ENCODE peak calls at places on chromosomes 11 and 22, in four cellular contexts. Z is SJSA1, Q is progenitor cell of endocrine pancreas, M is Karpas-422. U is an unnamed sample.

GRCh38 chr22:43013355-43014061 is 1.4 kb downstream of the PACSIN2 start:
- DNase-seq in Q (no peak), M (no peak), Z (no peak), U (peak)

GRCh38 chr11:87398913-87399312 is 361.2 kb downstream of the TMEM135 start:
- DNase-seq in M (no peak), Z (no peak), Q (no peak), U (no peak)

GRCh38 chr22:23557467-23557866 is 22.6 kb downstream of the IGLL1 start:
- DNase-seq in Z (no peak), M (no peak), Q (no peak), U (no peak)

GRCh38 chr11:57340228-57340627 is 2.1 kb downstream of the P2RX3 start:
- DNase-seq in Z (no peak), Q (no peak), M (peak), U (peak)

GRCh38 chr22:35483730-35484129 is 56.9 kb upstream of the RASD2 start:
- DNase-seq in M (no peak), Q (no peak), Z (no peak), U (peak)

GRCh38 chr11:10818594-10818993 is 9.9 kb upstream of the EIF4G2 start:
- DNase-seq in Q (no peak), Z (no peak), M (no peak), U (no peak)

GRCh38 chr22:37647928-37648327 is 8.5 kb downstream of the SH3BP1 start:
- DNase-seq in M (no peak), Z (no peak), Q (no peak), U (no peak)

GRCh38 chr22:35301370-35301874 is 1.7 kb downstream of the TOM1 start:
- DNase-seq in Z (no peak), Q (no peak), M (no peak), U (no peak)

GRCh38 chr11:127926721-127927120 is 660.6 kb downstream of the ETS1 start:
- DNase-seq in M (no peak), Z (no peak), Q (no peak), U (peak)

GRCh38 chr11:70002433-70002832 is 75.7 kb upstream of the ANO1 start:
- DNase-seq in Z (no peak), M (no peak), Q (no peak), U (no peak)

GRCh38 chr11:76010051-76010450 is 195.0 kb downstream of the UVRAG start:
- DNase-seq in M (no peak), Q (no peak), Z (no peak), U (no peak)

GRCh38 chr11:11519184-11519583 is 102.6 kb downstream of the GALNT18 start:
- DNase-seq in Z (no peak), M (no peak), Q (no peak), U (peak)

GRCh38 chr11:94577841-94578240 is 10.7 kb downstream of the PIWIL4 start:
- DNase-seq in Q (no peak), M (no peak), Z (no peak), U (no peak)

GRCh38 chr11:100072131-100072530 is 615.0 kb upstream of the ARHGAP42 start:
- DNase-seq in M (no peak), Q (no peak), Z (no peak), U (no peak)

GRCh38 chr11:12989428-12990242 is 19.5 kb upstream of the RASSF10 start:
- DNase-seq in Z (no peak), M (no peak), Q (no peak), U (no peak)

GRCh38 chr11:115324569-115325432 is 179.4 kb downstream of the CADM1 start:
- DNase-seq in Z (no peak), Q (no peak), M (peak), U (peak)

GRCh38 chr11:112216591-112217105 is 9.6 kb upstream of the PTS start:
- DNase-seq in Q (no peak), Z (no peak), M (no peak), U (no peak)

GRCh38 chr22:24224468-24224867 is 20.4 kb downstream of the GGT5 start:
- DNase-seq in Q (no peak), M (no peak), Z (no peak), U (no peak)

GRCh38 chr11:60948251-60948650 is 3.7 kb downstream of the SLC15A3 start:
- DNase-seq in M (no peak), Z (no peak), Q (no peak), U (peak)

GRCh38 chr11:116109228-116109627 is 605.0 kb upstream of the CADM1 start:
- DNase-seq in Q (no peak), M (no peak), Z (peak), U (peak)

GRCh38 chr22:29503811-29504372 is 23.9 kb downstream of the NEFH start:
- DNase-seq in M (no peak), Q (no peak), Z (peak), U (no peak)

GRCh38 chr22:29219881-29220670 is 14.4 kb downstream of the EMID1 start:
- DNase-seq in Z (no peak), Q (no peak), M (no peak), U (peak)

GRCh38 chr11:23311986-23312940 is 452.0 kb upstream of the CCDC179 start:
- DNase-seq in Q (no peak), M (no peak), Z (no peak), U (no peak)

GRCh38 chr11:129144256-129144655 is 47.9 kb downstream of the ARHGAP32 start:
- DNase-seq in Z (no peak), M (no peak), Q (no peak), U (no peak)

GRCh38 chr22:47957649-47958048 is 1195.2 kb downstream of the TBC1D22A start:
- DNase-seq in M (no peak), Z (no peak), Q (no peak), U (no peak)

GRCh38 chr11:130992788-130993187 is 76.5 kb upstream of the SNX19 start:
- DNase-seq in M (no peak), Q (no peak), Z (no peak), U (no peak)

GRCh38 chr11:8608646-8609045 is 14.6 kb upstream of the STK33 start:
- DNase-seq in Q (no peak), Z (no peak), M (no peak), U (peak)

GRCh38 chr22:44776535-44777363 is 24.4 kb downstream of the ARHGAP8 start:
- DNase-seq in Q (no peak), M (no peak), Z (no peak), U (peak)

GRCh38 chr11:90593099-90593498 is 370.2 kb upstream of the CHORDC1 start:
- DNase-seq in Z (no peak), Q (no peak), M (no peak), U (no peak)

GRCh38 chr22:48743601-48744282 is 1083.9 kb downstream of the BRD1 start:
- DNase-seq in Z (peak), M (no peak), Q (peak), U (no peak)

GRCh38 chr11:67002297-67002913 is 20.5 kb upstream of the SYT12 start:
- DNase-seq in Z (no peak), Q (no peak), M (no peak), U (peak)

GRCh38 chr11:34638897-34639296 is 18.0 kb downstream of the EHF start:
- DNase-seq in Q (no peak), Z (no peak), M (no peak), U (no peak)

GRCh38 chr11:128453444-128454336 is 133.7 kb downstream of the ETS1 start:
- DNase-seq in Q (no peak), Z (no peak), M (no peak), U (no peak)

GRCh38 chr11:10564692-10565318 is 3.7 kb downstream of the LYVE1 start:
- DNase-seq in Z (no peak), M (no peak), Q (no peak), U (no peak)

GRCh38 chr11:29963796-29964195 is 53.0 kb downstream of the KCNA4 start:
- DNase-seq in M (no peak), Q (no peak), Z (no peak), U (no peak)

GRCh38 chr11:85316967-85317366 is 310.2 kb downstream of the DLG2 start:
- DNase-seq in Q (no peak), Z (no peak), M (peak), U (no peak)

GRCh38 chr22:20494978-20495860 is at the start of gene KLHL22:
- DNase-seq in Z (peak), M (peak), Q (no peak), U (peak)

U was measured in NCI-H69.